ENCODE peak calls at places on chromosomes 2 and 18, in five cellular contexts. One of them, this sample, is unnamed.

GRCh38 chr2:239558661-239559060 is 157.8 kb upstream of the HDAC4 start:
- DNase-seq in GM23338: no peak
- DNase-seq in KBM-7: no peak
- DNase-seq in EL: no peak
- DNase-seq in brain microvascular endothelial cell: no peak
- DNase-seq in this sample: no peak

GRCh38 chr2:98503481-98504096 is 58.9 kb downstream of the INPP4A start:
- DNase-seq in EL: no peak
- DNase-seq in brain microvascular endothelial cell: no peak
- DNase-seq in GM23338: no peak
- DNase-seq in KBM-7: no peak
- DNase-seq in this sample: no peak

GRCh38 chr18:69484699-69485396 is 84.2 kb downstream of the DOK6 start:
- DNase-seq in brain microvascular endothelial cell: peak
- DNase-seq in KBM-7: peak
- DNase-seq in GM23338: peak
- DNase-seq in EL: peak
- DNase-seq in this sample: no peak

GRCh38 chr2:227115761-227116160 is 48.2 kb downstream of the COL4A4 start:
- DNase-seq in EL: peak
- DNase-seq in GM23338: no peak
- DNase-seq in brain microvascular endothelial cell: no peak
- DNase-seq in KBM-7: no peak
- DNase-seq in this sample: no peak

GRCh38 chr18:80231151-80231550 is 16.2 kb downstream of the PARD6G start:
- DNase-seq in brain microvascular endothelial cell: no peak
- DNase-seq in KBM-7: no peak
- DNase-seq in EL: no peak
- DNase-seq in GM23338: no peak
- DNase-seq in this sample: no peak

GRCh38 chr2:168884990-168885389 is 5.2 kb downstream of the SPC25 start:
- DNase-seq in KBM-7: no peak
- DNase-seq in EL: peak
- DNase-seq in GM23338: no peak
- DNase-seq in brain microvascular endothelial cell: no peak
- DNase-seq in this sample: no peak

GRCh38 chr2:23578964-23579671 is 194.1 kb downstream of the KLHL29 start:
- DNase-seq in EL: no peak
- DNase-seq in GM23338: no peak
- DNase-seq in brain microvascular endothelial cell: no peak
- DNase-seq in KBM-7: no peak
- DNase-seq in this sample: no peak

GRCh38 chr2:229445013-229445412 is 173.9 kb upstream of the PID1 start:
- DNase-seq in GM23338: peak
- DNase-seq in EL: peak
- DNase-seq in KBM-7: no peak
- DNase-seq in brain microvascular endothelial cell: peak
- DNase-seq in this sample: peak

GRCh38 chr2:102313025-102313424 is 1.7 kb downstream of the IL1RL1 start:
- DNase-seq in KBM-7: no peak
- DNase-seq in brain microvascular endothelial cell: peak
- DNase-seq in EL: peak
- DNase-seq in GM23338: no peak
- DNase-seq in this sample: no peak

GRCh38 chr2:240133401-240133800 is 2.7 kb downstream of the COPS9 start:
- DNase-seq in brain microvascular endothelial cell: no peak
- DNase-seq in KBM-7: no peak
- DNase-seq in GM23338: no peak
- DNase-seq in EL: no peak
- DNase-seq in this sample: no peak

GRCh38 chr2:62362561-62362960 is 143.4 kb downstream of the TMEM17 start:
- DNase-seq in brain microvascular endothelial cell: no peak
- DNase-seq in KBM-7: no peak
- DNase-seq in EL: no peak
- DNase-seq in GM23338: peak
- DNase-seq in this sample: no peak

GRCh38 chr2:154623819-154624218 is 74.7 kb upstream of the KCNJ3 start:
- DNase-seq in KBM-7: peak
- DNase-seq in GM23338: peak
- DNase-seq in EL: peak
- DNase-seq in brain microvascular endothelial cell: peak
- DNase-seq in this sample: no peak

GRCh38 chr2:56001992-56002391 is 78.4 kb upstream of the EFEMP1 start:
- DNase-seq in EL: no peak
- DNase-seq in GM23338: no peak
- DNase-seq in KBM-7: no peak
- DNase-seq in brain microvascular endothelial cell: no peak
- DNase-seq in this sample: no peak

GRCh38 chr2:1856922-1857321 is 112.6 kb upstream of the PXDN start:
- DNase-seq in brain microvascular endothelial cell: peak
- DNase-seq in GM23338: no peak
- DNase-seq in EL: peak
- DNase-seq in KBM-7: no peak
- DNase-seq in this sample: no peak

GRCh38 chr2:14182227-14182946 is 450.1 kb upstream of the LRATD1 start:
- DNase-seq in GM23338: no peak
- DNase-seq in brain microvascular endothelial cell: no peak
- DNase-seq in EL: no peak
- DNase-seq in KBM-7: no peak
- DNase-seq in this sample: no peak

GRCh38 chr2:9811679-9812511 is 31.4 kb upstream of the TAF1B start:
- DNase-seq in brain microvascular endothelial cell: no peak
- DNase-seq in EL: no peak
- DNase-seq in GM23338: no peak
- DNase-seq in KBM-7: no peak
- DNase-seq in this sample: no peak

GRCh38 chr2:100625731-100626130 is 62.9 kb downstream of the PDCL3 start:
- DNase-seq in brain microvascular endothelial cell: no peak
- DNase-seq in KBM-7: no peak
- DNase-seq in GM23338: no peak
- DNase-seq in EL: no peak
- DNase-seq in this sample: no peak

GRCh38 chr18:12013186-12013916 is 32.0 kb downstream of the IMPA2 start:
- DNase-seq in KBM-7: no peak
- DNase-seq in brain microvascular endothelial cell: no peak
- DNase-seq in EL: no peak
- DNase-seq in GM23338: no peak
- DNase-seq in this sample: peak

GRCh38 chr2:197310271-197310939 is at the start of gene ANKRD44:
- DNase-seq in GM23338: peak
- DNase-seq in brain microvascular endothelial cell: peak
- DNase-seq in EL: peak
- DNase-seq in KBM-7: peak
- DNase-seq in this sample: peak

GRCh38 chr2:240831594-240832204 is 11.7 kb upstream of the KIF1A start:
- DNase-seq in EL: no peak
- DNase-seq in brain microvascular endothelial cell: no peak
- DNase-seq in GM23338: peak
- DNase-seq in KBM-7: no peak
- DNase-seq in this sample: no peak

GRCh38 chr2:233430091-233430490 is 75.8 kb downstream of the DGKD start:
- DNase-seq in GM23338: no peak
- DNase-seq in EL: peak
- DNase-seq in KBM-7: no peak
- DNase-seq in brain microvascular endothelial cell: peak
- DNase-seq in this sample: no peak

GRCh38 chr2:232265329-232265728 is 113.2 kb upstream of the ALPP start:
- DNase-seq in KBM-7: no peak
- DNase-seq in EL: no peak
- DNase-seq in GM23338: no peak
- DNase-seq in brain microvascular endothelial cell: no peak
- DNase-seq in this sample: no peak

GRCh38 chr18:37869051-37869450 is 303.5 kb upstream of the CELF4 start:
- DNase-seq in KBM-7: no peak
- DNase-seq in EL: no peak
- DNase-seq in brain microvascular endothelial cell: no peak
- DNase-seq in GM23338: no peak
- DNase-seq in this sample: no peak

GRCh38 chr2:44233450-44234128 is 41.7 kb upstream of the SLC3A1 start:
- DNase-seq in GM23338: peak
- DNase-seq in brain microvascular endothelial cell: no peak
- DNase-seq in KBM-7: no peak
- DNase-seq in EL: peak
- DNase-seq in this sample: no peak

GRCh38 chr18:9428862-9429661 is 46.3 kb upstream of the RALBP1 start:
- DNase-seq in brain microvascular endothelial cell: no peak
- DNase-seq in EL: no peak
- DNase-seq in GM23338: no peak
- DNase-seq in KBM-7: no peak
- DNase-seq in this sample: no peak

GRCh38 chr2:227428731-227429285 is 41.1 kb upstream of the SCYGR1 start:
- DNase-seq in EL: no peak
- DNase-seq in brain microvascular endothelial cell: peak
- DNase-seq in GM23338: no peak
- DNase-seq in KBM-7: no peak
- DNase-seq in this sample: no peak

GRCh38 chr2:89841476-89841840 is 1150.0 kb downstream of the RPIA start:
- DNase-seq in GM23338: no peak
- DNase-seq in KBM-7: no peak
- DNase-seq in EL: no peak
- DNase-seq in brain microvascular endothelial cell: no peak
- DNase-seq in this sample: no peak

GRCh38 chr2:111069722-111070121 is 51.0 kb upstream of the BCL2L11 start:
- DNase-seq in brain microvascular endothelial cell: no peak
- DNase-seq in GM23338: peak
- DNase-seq in KBM-7: no peak
- DNase-seq in EL: no peak
- DNase-seq in this sample: no peak

GRCh38 chr2:34831096-34831495 is 1232.0 kb upstream of the FAM98A start:
- DNase-seq in EL: no peak
- DNase-seq in GM23338: no peak
- DNase-seq in brain microvascular endothelial cell: no peak
- DNase-seq in KBM-7: no peak
- DNase-seq in this sample: no peak

GRCh38 chr2:143503280-143503679 is 374.1 kb downstream of the ARHGAP15 start:
- DNase-seq in brain microvascular endothelial cell: no peak
- DNase-seq in GM23338: no peak
- DNase-seq in EL: no peak
- DNase-seq in KBM-7: no peak
- DNase-seq in this sample: no peak

GRCh38 chr18:59873616-59874015 is 26.2 kb upstream of the PMAIP1 start:
- DNase-seq in brain microvascular endothelial cell: no peak
- DNase-seq in EL: peak
- DNase-seq in GM23338: no peak
- DNase-seq in KBM-7: no peak
- DNase-seq in this sample: no peak

GRCh38 chr2:83516503-83516902 is 942.6 kb downstream of the SUCLG1 start:
- DNase-seq in EL: no peak
- DNase-seq in GM23338: peak
- DNase-seq in KBM-7: no peak
- DNase-seq in brain microvascular endothelial cell: no peak
- DNase-seq in this sample: no peak

GRCh38 chr2:121650554-121650930 is 1.3 kb upstream of the CLASP1 start:
- DNase-seq in brain microvascular endothelial cell: peak
- DNase-seq in EL: peak
- DNase-seq in KBM-7: peak
- DNase-seq in GM23338: peak
- DNase-seq in this sample: peak

GRCh38 chr2:142876423-142876822 is 1.0 kb upstream of the KYNU start:
- DNase-seq in EL: no peak
- DNase-seq in KBM-7: no peak
- DNase-seq in brain microvascular endothelial cell: no peak
- DNase-seq in GM23338: no peak
- DNase-seq in this sample: no peak

GRCh38 chr2:178480227-178481181 is at the start of gene PLEKHA3:
- DNase-seq in brain microvascular endothelial cell: peak
- DNase-seq in EL: peak
- DNase-seq in KBM-7: peak
- DNase-seq in GM23338: peak
- DNase-seq in this sample: peak

GRCh38 chr18:78292602-78293001 is 687.0 kb upstream of the SALL3 start:
- DNase-seq in GM23338: no peak
- DNase-seq in KBM-7: no peak
- DNase-seq in EL: no peak
- DNase-seq in brain microvascular endothelial cell: no peak
- DNase-seq in this sample: no peak

GRCh38 chr18:49685231-49685942 is 123.5 kb downstream of the LIPG start:
- DNase-seq in KBM-7: no peak
- DNase-seq in EL: no peak
- DNase-seq in brain microvascular endothelial cell: no peak
- DNase-seq in GM23338: no peak
- DNase-seq in this sample: no peak